ENCODE peak calls at places on chromosomes 6 and 20, in six cellular contexts. W is NCI-H2171; N is esophagus muscularis mucosa; X is germinal center; U is H9; S is activated naive CD4-positive, alpha-beta T cell. L is an unnamed sample.

GRCh38 chr6:135521431-135521830 is 23.9 kb upstream of the AHI1 start:
- DNase-seq in W (no peak), N (no peak), U (no peak), X (no peak), S (no peak), L (no peak)

GRCh38 chr6:165222315-165223025 is 86.9 kb downstream of the C6orf118 start:
- DNase-seq in N (no peak), U (no peak), W (no peak), X (no peak), S (no peak), L (no peak)

GRCh38 chr6:17858576-17858975 is 128.9 kb downstream of the KIF13A start:
- DNase-seq in W (no peak), S (no peak), U (no peak), N (no peak), X (no peak), L (no peak)

GRCh38 chr6:154703094-154703493 is 30.1 kb upstream of the SCAF8 start:
- DNase-seq in W (no peak), N (no peak), U (no peak), X (no peak), S (no peak), L (no peak)

GRCh38 chr20:39378781-39379180 is 416.6 kb downstream of the DHX35 start:
- DNase-seq in N (no peak), W (no peak), U (no peak), X (no peak), S (no peak), L (no peak)

GRCh38 chr20:51532577-51533191 is 9.8 kb downstream of the NFATC2 start:
- DNase-seq in W (no peak), S (no peak), U (no peak), X (no peak), N (no peak), L (no peak)

GRCh38 chr6:56757585-56757984 is 114.9 kb upstream of the DST start:
- DNase-seq in W (no peak), N (no peak), S (no peak), U (no peak), X (no peak), L (no peak)

GRCh38 chr6:150783818-150784217 is 81.7 kb upstream of the MTHFD1L start:
- DNase-seq in U (no peak), N (no peak), S (no peak), W (no peak), X (no peak), L (no peak)

GRCh38 chr20:22711981-22712755 is 127.8 kb upstream of the FOXA2 start:
- DNase-seq in X (no peak), W (no peak), N (peak; percentile 24), S (no peak), U (no peak), L (no peak)

GRCh38 chr6:6741264-6741663 is 152.7 kb downstream of the LY86 start:
- DNase-seq in U (no peak), N (no peak), W (no peak), S (no peak), X (no peak), L (no peak)

L was measured in OCI-LY7.